ENCODE peak calls at places on chromosomes 4 and X, in seven cellular contexts. X, O, J, L, C, S and P are unnamed samples.

GRCh38 chr4:2077537-2078460 is 18.7 kb downstream of the NAT8L start:
- DNase-seq in S (no peak), L (no peak), J (no peak), X (peak), O (no peak), C (no peak), P (no peak)

GRCh38 chrX:13681595-13681994 is 7.3 kb upstream of the RAB9A start:
- DNase-seq in C (no peak), J (no peak), L (no peak), O (no peak), S (no peak), X (no peak), P (no peak)

GRCh38 chr4:36064147-36064546 is 180.2 kb downstream of the ARAP2 start:
- DNase-seq in J (no peak), C (no peak), L (no peak), X (no peak), O (no peak), S (peak), P (no peak)

GRCh38 chr4:31575504-31575903 is 855.3 kb downstream of the PCDH7 start:
- DNase-seq in L (no peak), J (no peak), O (no peak), X (no peak), C (no peak), S (no peak), P (no peak)

GRCh38 chrX:15601932-15602331 is 1.2 kb upstream of the ACE2 start:
- DNase-seq in J (no peak), L (no peak), X (no peak), O (no peak), S (no peak), C (no peak), P (no peak)

GRCh38 chr4:70838400-70838971 is 1.2 kb downstream of the GRSF1 start:
- DNase-seq in X (no peak), L (no peak), J (no peak), O (no peak), S (peak), C (no peak), P (no peak)

GRCh38 chr4:140568507-140569306 is at the start of gene UCP1:
- DNase-seq in X (no peak), L (peak), O (no peak), J (peak), C (no peak), S (peak), P (no peak)

GRCh38 chr4:74023709-74024108 is 14.8 kb downstream of the CXCL3 start:
- DNase-seq in J (no peak), C (no peak), O (no peak), L (no peak), S (no peak), X (no peak), P (no peak)

GRCh38 chrX:20274121-20274520 is 7.4 kb upstream of the RPS6KA3 start:
- DNase-seq in L (no peak), S (no peak), O (no peak), J (no peak), X (no peak), C (no peak), P (no peak)

GRCh38 chrX:153361781-153362397 is 27.9 kb downstream of the ZNF275 start:
- DNase-seq in X (no peak), S (no peak), O (no peak), J (no peak), L (no peak), C (no peak), P (no peak)

GRCh38 chr4:153261431-153261830 is 57.2 kb downstream of the TRIM2 start:
- DNase-seq in O (no peak), S (no peak), X (no peak), L (no peak), J (no peak), C (no peak), P (no peak)

GRCh38 chr4:36222702-36223101 is 21.6 kb downstream of the ARAP2 start:
- DNase-seq in L (no peak), X (no peak), O (no peak), S (peak), C (no peak), J (no peak), P (no peak)

GRCh38 chr4:148737071-148737470 is 294.9 kb upstream of the NR3C2 start:
- DNase-seq in O (no peak), C (no peak), S (no peak), L (no peak), X (no peak), J (no peak), P (no peak)

GRCh38 chr4:28225005-28225404 is 1364.4 kb downstream of the STIM2 start:
- DNase-seq in O (no peak), L (peak), S (peak), J (no peak), X (peak), C (no peak), P (no peak)